ENCODE peak calls at places on chromosomes 2 and 18, in four cellular contexts. V, T, L and Z are unnamed samples.

GRCh38 chr2:268323-268722 is 3.6 kb downstream of the ACP1 start:
- DNase-seq in V (no peak), T (no peak), L (no peak), Z (no peak)

GRCh38 chr2:112582314-112582746 is 2.1 kb upstream of the CHCHD5 start:
- DNase-seq in V (no peak), T (no peak), L (peak; percentile 25), Z (no peak)

GRCh38 chr2:130728549-130729310 is at the start of gene GPR148:
- DNase-seq in V (no peak), T (no peak), L (no peak), Z (no peak)

GRCh38 chr2:19819097-19820065 is 82.4 kb downstream of the TTC32 start:
- DNase-seq in V (no peak), T (no peak), L (peak; percentile 56), Z (no peak)

GRCh38 chr18:9734189-9734588 is 26.1 kb downstream of the RAB31 start:
- DNase-seq in V (no peak), T (no peak), L (no peak), Z (no peak)

GRCh38 chr2:129499747-129500146 is 479.7 kb upstream of the RAB6C start:
- DNase-seq in V (no peak), T (no peak), L (no peak), Z (no peak)

GRCh38 chr2:200177971-200178911 is 128.3 kb upstream of the SPATS2L start:
- DNase-seq in V (no peak), T (no peak), L (peak; percentile 80), Z (no peak)

GRCh38 chr18:8625693-8626092 is 16.5 kb downstream of the RAB12 start:
- DNase-seq in V (no peak), T (no peak), L (no peak), Z (no peak)

GRCh38 chr18:3246636-3247242 is 862 bp upstream of the MYL12A start:
- DNase-seq in V (no peak), T (peak; percentile 74), L (no peak), Z (peak; percentile 81)

GRCh38 chr2:52810460-52810859 is 957.1 kb upstream of the CHAC2 start:
- DNase-seq in V (no peak), T (no peak), L (peak; percentile 5), Z (no peak)

GRCh38 chr2:238166391-238167343 is 7.9 kb downstream of the ERFE start:
- DNase-seq in V (no peak), T (no peak), L (no peak), Z (peak; percentile 92)

GRCh38 chr2:120854766-120855530 is 119.3 kb downstream of the GLI2 start:
- DNase-seq in V (no peak), T (peak; percentile 48), L (no peak), Z (no peak)

GRCh38 chr18:48581206-48581605 is 42.4 kb downstream of the CTIF start:
- DNase-seq in V (no peak), T (no peak), L (no peak), Z (no peak)

GRCh38 chr2:217294211-217294610 is 434.3 kb upstream of the TNP1 start:
- DNase-seq in V (no peak), T (no peak), L (no peak), Z (no peak)

GRCh38 chr2:188511346-188511745 is 219.7 kb downstream of the GULP1 start:
- DNase-seq in V (no peak), T (no peak), L (no peak), Z (no peak)

GRCh38 chr2:73359915-73360697 is 25.5 kb upstream of the ALMS1 start:
- DNase-seq in V (no peak), T (no peak), L (no peak), Z (no peak)

GRCh38 chr18:37309059-37309458 is 256.5 kb downstream of the CELF4 start:
- DNase-seq in V (no peak), T (no peak), L (no peak), Z (no peak)

GRCh38 chr2:222830164-222830563 is 30.7 kb upstream of the ACSL3 start:
- DNase-seq in V (no peak), T (no peak), L (no peak), Z (no peak)

GRCh38 chr2:106825161-106825560 is 60.8 kb downstream of the ST6GAL2 start:
- DNase-seq in V (no peak), T (no peak), L (no peak), Z (no peak)

GRCh38 chr18:51051105-51051712 is 21.2 kb downstream of the SMAD4 start:
- DNase-seq in V (no peak), T (no peak), L (no peak), Z (no peak)

GRCh38 chr18:55461843-55462242 is 126.1 kb downstream of the TCF4 start:
- DNase-seq in V (no peak), T (no peak), L (no peak), Z (no peak)

GRCh38 chr2:58268685-58269084 is 27.6 kb upstream of the FANCL start:
- DNase-seq in V (no peak), T (no peak), L (no peak), Z (no peak)

GRCh38 chr2:168192839-168193616 is 54.4 kb downstream of the STK39 start:
- DNase-seq in V (no peak), T (no peak), L (no peak), Z (no peak)